ENCODE peak calls at places on chromosomes 16 and 17, in five cellular contexts. H is heart left ventricle, O is fibroblast of pulmonary artery, J is cardiac fibroblast, G is AG09309. X is an unnamed sample.

GRCh38 chr16:20415541-20415940 is 6.2 kb downstream of the ACSM5 start:
- DNase-seq in H (no peak), O (no peak), J (peak; percentile 12), G (no peak), X (no peak)

GRCh38 chr17:64147110-64148016 is 17.4 kb upstream of the ERN1 start:
- DNase-seq in H (no peak), O (peak; percentile 42), J (peak; percentile 35), G (no peak), X (no peak)

GRCh38 chr16:88731699-88732098 is 25.4 kb downstream of the CTU2 start:
- DNase-seq in H (no peak), O (no peak), J (peak; percentile 18), G (no peak), X (no peak)

GRCh38 chr16:49492090-49492801 is 118.6 kb downstream of the C16orf78 start:
- DNase-seq in H (peak; percentile 53), O (peak; percentile 12), J (peak; percentile 21), G (no peak), X (no peak)

GRCh38 chr17:4043862-4044261 is 79.6 kb upstream of the ATP2A3 start:
- DNase-seq in H (no peak), O (no peak), J (no peak), G (no peak), X (no peak)

GRCh38 chr16:54928421-54929089 is 2.1 kb upstream of the IRX5 start:
- DNase-seq in H (peak; percentile 88), O (no peak), J (no peak), G (no peak), X (no peak)

GRCh38 chr16:88768041-88768876 is 16.8 kb downstream of the PIEZO1 start:
- DNase-seq in H (peak; percentile 53), O (peak; percentile 75), J (peak; percentile 88), G (no peak), X (no peak)

GRCh38 chr17:33674685-33675084 is 381.6 kb upstream of the ASIC2 start:
- DNase-seq in H (peak; percentile 41), O (peak; percentile 71), J (peak; percentile 65), G (peak; percentile 1), X (no peak)

GRCh38 chr16:907819-908218 is 63.0 kb downstream of the LMF1 start:
- DNase-seq in H (no peak), O (no peak), J (no peak), G (no peak), X (no peak)

GRCh38 chr16:909281-910000 is 61.3 kb downstream of the LMF1 start:
- DNase-seq in H (peak; percentile 21), O (no peak), J (no peak), G (no peak), X (no peak)

GRCh38 chr16:910181-910580 is 60.6 kb downstream of the LMF1 start:
- DNase-seq in H (peak; percentile 22), O (no peak), J (no peak), G (no peak), X (no peak)

GRCh38 chr16:907361-907760 is 63.4 kb downstream of the LMF1 start:
- DNase-seq in H (peak; percentile 13), O (no peak), J (no peak), G (no peak), X (no peak)

GRCh38 chr16:908526-909155 is 62.1 kb downstream of the LMF1 start:
- DNase-seq in H (peak; percentile 20), O (no peak), J (no peak), G (no peak), X (no peak)
- H3K4me3 ChIP-seq in H (no peak overlapping the region), O (no peak overlapping the region), J (no peak overlapping the region), G (no peak overlapping the region), X (no peak overlapping the region)

GRCh38 chr17:76560036-76560876 is 20.4 kb downstream of the PRCD start:
- DNase-seq in H (no peak), O (no peak), J (no peak), G (no peak), X (no peak)
- H3K4me3 ChIP-seq in H (no peak overlapping the region), O (peak overlapping the region; percentile 28), J (no peak overlapping the region), G (no peak overlapping the region), X (no peak overlapping the region)

GRCh38 chr16:23866628-23867027 is 30.8 kb downstream of the PRKCB start:
- DNase-seq in H (no peak), O (no peak), J (no peak), G (no peak), X (no peak)
- H3K4me3 ChIP-seq in H (no peak overlapping the region), O (no peak overlapping the region), J (no peak overlapping the region), G (no peak overlapping the region), X (no peak overlapping the region)

GRCh38 chr17:75589919-75590303 is 2.3 kb downstream of the MYO15B start:
- DNase-seq in H (no peak), O (no peak), J (no peak), G (no peak), X (no peak)
- H3K4me3 ChIP-seq in H (peak overlapping the region; percentile 80), O (no peak overlapping the region), J (peak overlapping the region; percentile 51), G (peak overlapping the region; percentile 43), X (peak overlapping the region; percentile 62)

DNA sequence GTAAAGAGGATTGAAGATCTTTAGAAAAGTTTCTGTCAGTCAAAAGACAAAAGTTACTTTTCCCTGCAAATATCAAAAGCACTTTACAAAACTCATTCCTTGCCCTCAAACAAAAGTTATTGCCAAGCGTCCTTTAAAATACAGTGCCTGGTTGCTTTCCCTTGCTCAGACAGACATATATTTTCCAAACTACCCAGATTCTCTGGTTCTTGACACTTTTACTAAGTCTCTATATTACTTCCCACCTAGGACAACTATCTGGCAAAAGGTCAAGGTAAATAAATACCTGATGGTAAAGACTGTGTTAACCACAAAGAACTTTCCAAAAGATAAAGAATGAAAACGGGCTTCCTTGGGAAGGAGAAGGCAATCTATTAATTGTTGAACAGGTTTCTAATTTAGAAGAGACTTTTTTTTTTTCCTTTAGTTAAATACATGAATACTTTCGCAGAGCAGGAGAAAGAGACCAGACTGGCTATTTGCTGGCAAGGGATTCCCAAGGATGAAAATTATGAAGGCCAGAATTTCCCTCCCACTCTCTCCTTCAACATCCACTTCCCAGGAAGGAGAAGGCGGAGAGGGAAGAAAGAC is 1.8 kb downstream of the HS3ST3A1 start:
- DNase-seq in H (no peak), O (no peak), J (no peak), G (no peak), X (no peak)
- H3K4me3 ChIP-seq in H (peak overlapping the region; percentile 44), O (peak overlapping the region; percentile 67), J (peak overlapping the region; percentile 76), G (peak overlapping the region; percentile 67), X (peak overlapping the region; percentile 56)

DNA sequence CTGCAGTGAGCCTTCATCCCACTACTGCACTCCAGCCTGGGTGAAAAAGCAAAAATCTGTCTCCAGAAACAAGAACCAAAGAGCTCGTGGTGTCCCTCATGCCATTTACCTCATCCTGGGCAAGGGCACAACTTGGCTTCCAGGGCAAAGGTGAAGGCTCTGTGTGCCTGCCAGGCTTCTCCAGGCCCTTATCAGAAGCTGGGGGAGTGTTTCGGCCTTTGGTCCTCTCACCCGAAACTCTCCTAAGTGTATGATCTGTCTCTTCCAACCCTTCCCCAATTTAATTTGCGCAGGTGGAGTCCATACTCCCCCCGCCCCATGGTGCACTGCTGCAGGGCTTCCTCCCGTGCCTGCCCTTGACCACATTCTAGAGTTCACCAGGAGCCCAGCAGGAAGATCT is 1.1 kb downstream of the CES2 start:
- DNase-seq in H (peak; percentile 45), O (no peak), J (no peak), G (no peak), X (no peak)
- H3K4me3 ChIP-seq in H (peak overlapping the region; percentile 99), O (no peak overlapping the region), J (no peak overlapping the region), G (peak overlapping the region; percentile 84), X (peak overlapping the region; percentile 78)